ENCODE peak calls at places on chromosome 10, in ten cellular contexts. B is activated naive CD4-positive, alpha-beta T cell treated with anti-CD3 and anti-CD28 coated beads, Interleukin-2, amount 50 U/mL, for 72 hours; Y is activated CD8-positive, alpha-beta T cell treated with anti-CD3 and anti-CD28 coated beads for 36 hours; L is stimulated activated naive B cell treated with anti-CD40 and anti-IgM and Interleukin-4, amounts not matched to agents 10 μg/mL and 1 μg/mL and 100 μg/mL, for 72 hours; R is PC-3; J is heart left ventricle; G is T-cell; Q is right cardiac atrium; K is heart right ventricle; S is stimulated activated naive CD8-positive, alpha-beta T cell treated with anti-CD3 and anti-CD28 coated beads, Interleukin-15, Interleukin-2, amounts not matched to agents 100 U/mL and 50 U/mL, for 24 hours. O is an unnamed sample.

GRCh38 chr10:30709700-30710358 is 80.3 kb upstream of the LYZL2 start:
- ATAC-seq in R (no peak), G (no peak), Y (no peak), S (no peak), K (no peak), L (no peak), B (no peak), J (peak), Q (no peak), O (no peak)

GRCh38 chr10:3197354-3198003 is 24.9 kb upstream of the PITRM1 start:
- ATAC-seq in L (peak), Q (peak), J (peak), G (peak), K (peak), R (peak), Y (peak), S (peak), B (peak), O (peak)

GRCh38 chr10:69730251-69731156 is 71.2 kb upstream of the COL13A1 start:
- ATAC-seq in G (no peak), R (no peak), B (no peak), L (no peak), J (peak), Q (peak), K (peak), S (no peak), Y (no peak), O (peak)

GRCh38 chr10:81882011-81882410 is 7.0 kb downstream of the NRG3 start:
- ATAC-seq in Y (no peak), J (no peak), G (no peak), R (no peak), B (no peak), K (no peak), S (no peak), L (no peak), Q (no peak), O (no peak)

GRCh38 chr10:43683451-43684197 is 34.9 kb upstream of the ZNF32 start:
- ATAC-seq in L (peak), K (no peak), G (peak), Y (peak), B (peak), Q (no peak), S (peak), J (no peak), R (peak), O (no peak)

GRCh38 chr10:110501142-110501937 is 3.6 kb downstream of the DUSP5 start:
- ATAC-seq in L (peak), B (peak), J (peak), K (peak), Y (no peak), Q (peak), G (no peak), S (no peak), R (peak), O (no peak)

GRCh38 chr10:121681982-121682687 is 83.9 kb upstream of the FGFR2 start:
- ATAC-seq in L (no peak), R (no peak), K (no peak), B (no peak), Q (no peak), G (no peak), Y (no peak), S (no peak), J (no peak), O (no peak)

GRCh38 chr10:87656431-87657072 is 3.1 kb upstream of the PAPSS2 start:
- ATAC-seq in R (no peak), Q (peak), B (no peak), L (peak), K (no peak), S (no peak), J (no peak), Y (peak), G (peak), O (no peak)

GRCh38 chr10:103645141-103646054 is 151.9 kb downstream of the NEURL1 start:
- ATAC-seq in G (no peak), R (peak), L (peak), J (peak), K (peak), Y (no peak), Q (peak), S (no peak), B (no peak), O (no peak)

GRCh38 chr10:21243748-21244257 is 281.7 kb downstream of the SKIDA1 start:
- ATAC-seq in S (no peak), K (no peak), G (no peak), B (no peak), L (no peak), Y (no peak), J (no peak), R (no peak), Q (no peak), O (no peak)

GRCh38 chr10:34689053-34689452 is 126.0 kb downstream of the PARD3 start:
- ATAC-seq in S (no peak), R (no peak), L (no peak), Q (peak), K (peak), G (no peak), Y (no peak), B (no peak), J (no peak), O (no peak)

GRCh38 chr10:101121661-101122045 is 9.4 kb upstream of the TLX1 start:
- ATAC-seq in Q (no peak), G (peak), R (no peak), K (no peak), L (no peak), J (no peak), Y (no peak), S (no peak), B (peak), O (no peak)

GRCh38 chr10:89214766-89215165 is 7.6 kb upstream of the CH25H start:
- ATAC-seq in R (no peak), Q (no peak), L (no peak), K (no peak), J (no peak), B (no peak), G (no peak), S (no peak), Y (no peak), O (no peak)

GRCh38 chr10:133275683-133276092 is 980 bp downstream of the ADAM8 start:
- ATAC-seq in R (no peak), Y (peak), G (peak), Q (no peak), K (no peak), B (peak), J (no peak), L (peak), S (peak), O (peak)

GRCh38 chr10:119865699-119866240 is 6.9 kb downstream of the MCMBP start:
- ATAC-seq in B (no peak), J (no peak), L (no peak), S (no peak), R (no peak), G (no peak), K (no peak), Y (no peak), Q (no peak), O (no peak)

GRCh38 chr10:43390791-43391190 is 18.2 kb downstream of the HNRNPF start:
- ATAC-seq in G (peak), R (peak), Q (peak), K (peak), Y (peak), S (peak), L (peak), J (peak), B (no peak), O (no peak)